ENCODE peak calls at places on chromosome 11, in nine cellular contexts. R, Q, U, W, L, A, S, C and K are unnamed samples.
A peak's percentile ranks its signal among the peaks of the same experiment; 100 is the strongest.

GRCh38 chr11:120401506-120401905 is 65.3 kb downstream of the ARHGEF12 start:
- DNase-seq in S (no peak), C (no peak), L (no peak), Q (no peak), U (no peak), W (no peak), A (no peak), R (no peak), K (no peak)

GRCh38 chr11:27722945-27723344 is 22.7 kb upstream of the BDNF start:
- DNase-seq in Q (peak; percentile 45), C (no peak), W (peak; percentile 40), R (no peak), U (no peak), S (no peak), L (no peak), A (no peak), K (no peak)

GRCh38 chr11:13962562-13963168 is at the start of gene SPON1:
- DNase-seq in R (peak; percentile 34), L (peak; percentile 42), W (peak; percentile 77), S (peak; percentile 74), A (no peak), Q (peak; percentile 73), C (peak; percentile 68), U (peak; percentile 79), K (peak; percentile 58)

GRCh38 chr11:837990-838307 is 4.4 kb downstream of the POLR2L start:
- DNase-seq in W (no peak), S (no peak), C (no peak), L (no peak), R (no peak), Q (no peak), U (no peak), A (no peak), K (no peak)

GRCh38 chr11:101775033-101775432 is 139.8 kb upstream of the CEP126 start:
- DNase-seq in U (no peak), Q (no peak), A (no peak), L (no peak), R (no peak), S (no peak), W (no peak), C (no peak), K (no peak)

GRCh38 chr11:75273989-75274391 is 33.4 kb downstream of the TPBGL start:
- DNase-seq in L (no peak), Q (no peak), S (peak; percentile 8), U (no peak), R (peak; percentile 6), C (peak; percentile 50), W (no peak), A (peak; percentile 6), K (no peak)

GRCh38 chr11:74720596-74721478 is 10.4 kb downstream of the CHRDL2 start:
- DNase-seq in L (peak; percentile 83), R (no peak), S (peak; percentile 70), C (peak; percentile 76), U (no peak), A (peak; percentile 19), W (no peak), Q (no peak), K (no peak)

GRCh38 chr11:134101292-134101691 is 32.4 kb downstream of the JAM3 start:
- DNase-seq in L (no peak), A (no peak), Q (no peak), W (no peak), C (no peak), S (no peak), R (no peak), U (no peak), K (no peak)

GRCh38 chr11:94132823-94133408 is 4.3 kb downstream of the PANX1 start:
- DNase-seq in S (no peak), W (no peak), U (no peak), L (no peak), A (no peak), Q (no peak), R (no peak), C (no peak), K (no peak)

GRCh38 chr11:96155627-96156378 is 187.2 kb downstream of the MAML2 start:
- DNase-seq in L (peak; percentile 82), U (no peak), C (peak; percentile 72), W (no peak), Q (peak; percentile 34), R (peak; percentile 35), S (peak; percentile 81), A (peak; percentile 26), K (no peak)
- TF ChIP-seq CTCF in L (peak; percentile 27), U (no peak), C (peak; percentile 38), W (no peak), Q (no peak), R (no peak), S (no peak), A (peak; percentile 18), K (no peak)

DNA sequence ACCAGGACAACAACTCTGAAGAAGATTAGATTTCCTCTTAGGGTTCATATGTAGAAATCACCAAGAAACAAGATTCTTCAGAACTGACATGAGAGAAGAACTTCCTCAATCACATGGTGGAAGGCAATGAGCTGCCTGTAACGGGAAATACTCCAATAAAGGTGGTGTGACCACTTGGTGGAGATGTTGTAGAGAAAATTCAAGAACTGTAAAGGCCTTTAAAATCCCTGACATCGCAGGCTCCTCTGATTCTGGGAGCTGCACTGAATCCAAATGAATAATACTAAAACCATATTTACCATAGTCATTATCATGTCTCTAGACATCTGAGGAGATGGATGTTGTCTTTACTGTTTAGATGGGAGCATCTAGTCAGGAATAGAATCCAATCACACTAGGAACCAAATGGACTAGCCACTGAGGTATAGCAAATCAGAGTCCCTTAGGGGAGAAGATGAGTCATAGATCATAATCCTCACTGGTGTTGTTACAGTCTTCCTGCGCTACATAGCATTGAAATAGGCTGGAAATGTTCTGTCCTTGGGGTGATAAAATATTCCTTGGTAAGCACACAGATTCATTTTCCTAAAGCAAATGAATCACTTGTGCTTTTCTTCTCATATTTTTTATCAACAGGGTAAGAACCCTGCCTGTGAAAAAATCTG is 321.6 kb upstream of the TENM4 start:
- DNase-seq in Q (no peak), W (no peak), R (no peak), L (no peak), U (no peak), C (no peak), A (no peak), S (no peak), K (no peak)
- TF ChIP-seq CTCF in Q (no peak), W (no peak), R (no peak), L (no peak), U (no peak), C (peak; percentile 25), A (no peak), S (no peak), K (peak; percentile 40)

GRCh38 chr11:122785156-122785605 is 53.1 kb upstream of the CRTAM start:
- DNase-seq in W (no peak), R (no peak), C (no peak), U (no peak), S (no peak), Q (no peak), A (no peak), L (no peak), K (no peak)
- TF ChIP-seq CTCF in W (no peak), R (no peak), C (no peak), U (no peak), S (no peak), Q (no peak), A (no peak), L (no peak), K (no peak)

GRCh38 chr11:33321483-33321882 is 64.3 kb downstream of the HIPK3 start:
- DNase-seq in C (no peak), U (no peak), A (no peak), W (no peak), L (no peak), R (no peak), S (no peak), Q (no peak), K (no peak)

GRCh38 chr11:33320814-33321330 is 63.7 kb downstream of the HIPK3 start:
- DNase-seq in C (no peak), U (no peak), L (no peak), W (no peak), A (no peak), S (no peak), R (no peak), Q (no peak), K (no peak)

GRCh38 chr11:33325456-33325855 is 68.3 kb downstream of the HIPK3 start:
- DNase-seq in A (no peak), L (no peak), W (no peak), S (no peak), C (no peak), R (no peak), Q (no peak), U (no peak), K (no peak)

GRCh38 chr11:33324211-33324985 is 67.2 kb downstream of the HIPK3 start:
- DNase-seq in W (no peak), C (no peak), L (no peak), A (no peak), R (no peak), Q (no peak), S (no peak), U (no peak), K (no peak)

DNA sequence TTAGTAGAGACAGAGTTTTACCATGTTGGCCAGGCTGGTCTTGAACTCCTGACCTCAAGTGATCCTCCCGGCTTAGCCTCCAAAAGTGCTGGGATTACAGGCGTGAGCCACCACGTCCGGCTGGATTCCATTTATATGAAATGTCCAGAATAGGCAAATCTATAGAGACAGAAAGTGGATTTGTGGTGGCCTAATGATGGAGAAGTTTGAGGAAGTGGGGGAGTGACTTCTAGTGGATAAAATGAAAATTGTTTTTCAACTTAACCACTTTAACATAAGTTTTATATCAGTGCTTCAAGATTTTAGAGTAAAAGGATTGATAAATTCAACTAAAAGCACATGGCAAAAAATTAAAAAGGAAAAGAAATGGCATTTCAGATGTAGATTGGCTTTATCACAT is 66.2 kb downstream of the HIPK3 start:
- DNase-seq in Q (no peak), L (no peak), A (no peak), S (no peak), U (no peak), C (no peak), W (no peak), R (no peak), K (no peak)
- TF ChIP-seq CTCF in Q (no peak), L (no peak), A (no peak), S (no peak), U (no peak), C (no peak), W (no peak), R (no peak), K (no peak)

GRCh38 chr11:124863137-124863825 is 2.0 kb upstream of the ROBO3 start:
- DNase-seq in L (no peak), S (no peak), Q (peak; percentile 44), A (no peak), U (no peak), R (peak; percentile 39), W (peak; percentile 49), C (peak; percentile 77), K (no peak)
- TF ChIP-seq CTCF in L (no peak), S (no peak), Q (no peak), A (no peak), U (no peak), R (no peak), W (no peak), C (no peak), K (no peak)